ENCODE peak calls at places on chromosomes 6 and 20, in nine cellular contexts. F is cardiac septum; D is iPS-NIHi11; J is OCI-M1; B is upper lobe of right lung; Z is activated CD8-positive, alpha-beta T cell treated with anti-CD3 and anti-CD28 coated beads, Interleukin-2, amount 10 ng/mL, durations not matched to agents 7 days and 5 days; R is right cardiac atrium; S is GM23338; V is NCI-H2171 treated with DMSO at 0.1 percent for 48 hours. T is an unnamed sample.
A peak's percentile ranks its signal among the peaks of the same experiment; 100 is the strongest.

GRCh38 chr6:111154981-111155380 is 67.7 kb downstream of the SLC16A10 start:
- DNase-seq in F (no peak), D (no peak), J (no peak), B (no peak), Z (peak; percentile 39), R (no peak), S (no peak), V (no peak), T (no peak)

GRCh38 chr6:79821859-79822258 is 125.5 kb downstream of the ELOVL4 start:
- DNase-seq in F (no peak), D (no peak), J (peak; percentile 32), B (no peak), Z (no peak), R (no peak), S (no peak), V (no peak), T (no peak)

GRCh38 chr6:106119526-106119925 is 33.4 kb downstream of the PRDM1 start:
- DNase-seq in F (no peak), D (no peak), J (no peak), B (peak; percentile 76), Z (no peak), R (no peak), S (no peak), V (no peak), T (no peak)

GRCh38 chr20:12946789-12947188 is 62.0 kb upstream of the SPTLC3 start:
- DNase-seq in F (no peak), D (no peak), J (no peak), B (no peak), Z (no peak), R (no peak), S (no peak), V (no peak), T (no peak)

GRCh38 chr6:148263010-148263409 is 79.6 kb upstream of the SASH1 start:
- DNase-seq in F (no peak), D (peak; percentile 33), J (no peak), B (no peak), Z (no peak), R (no peak), S (no peak), V (no peak), T (no peak)

GRCh38 chr20:9241232-9241692 is 172.4 kb downstream of the PLCB4 start:
- DNase-seq in F (no peak), D (no peak), J (no peak), B (no peak), Z (no peak), R (no peak), S (no peak), V (no peak), T (no peak)

GRCh38 chr20:62841705-62842212 is 19.9 kb downstream of the TCFL5 start:
- DNase-seq in F (no peak), D (no peak), J (no peak), B (no peak), Z (no peak), R (no peak), S (no peak), V (no peak), T (no peak)

GRCh38 chr6:132362318-132363185 is 38.7 kb downstream of the MOXD1 start:
- DNase-seq in F (no peak), D (no peak), J (peak; percentile 30), B (no peak), Z (no peak), R (no peak), S (no peak), V (no peak), T (no peak)

GRCh38 chr6:22095886-22096285 is 200.9 kb downstream of the PRL start:
- DNase-seq in F (no peak), D (no peak), J (peak; percentile 65), B (no peak), Z (no peak), R (no peak), S (no peak), V (no peak), T (no peak)

GRCh38 chr6:5271926-5272325 is 10.6 kb downstream of the FARS2 start:
- DNase-seq in F (no peak), D (no peak), J (no peak), B (no peak), Z (no peak), R (no peak), S (no peak), V (no peak), T (no peak)